ENCODE peak calls at places on chromosome 2, in seven cellular contexts. H is HepG2, A is HCT116, F is SK-N-SH, X is GM12878, K is K562, V is H1. S is an unnamed sample.
A peak's percentile ranks its signal among the peaks of the same experiment; 100 is the strongest.

GRCh38 chr2:235542728-235543125 is 48.9 kb downstream of the AGAP1 start:
- DNase-seq in K (no peak), A (no peak), H (peak; percentile 96), X (no peak), F (no peak), V (peak; percentile 59), S (peak; percentile 73)

GRCh38 chr2:14975401-14975800 is 342.9 kb downstream of the LRATD1 start:
- DNase-seq in X (no peak), V (no peak), H (no peak), A (no peak), K (no peak), F (no peak), S (no peak)

GRCh38 chr2:201149064-201149820 is 33.3 kb downstream of the CFLAR start:
- DNase-seq in F (no peak), H (peak; percentile 97), K (no peak), A (peak; percentile 77), V (no peak), X (no peak), S (no peak)

GRCh38 chr2:236657801-236658200 is 88.2 kb downstream of the ACKR3 start:
- DNase-seq in K (no peak), A (no peak), V (no peak), H (no peak), X (no peak), F (no peak), S (no peak)

GRCh38 chr2:69216535-69217332 is 170.3 kb downstream of the GFPT1 start:
- DNase-seq in X (no peak), A (no peak), V (no peak), F (peak; percentile 72), K (no peak), H (peak; percentile 100), S (no peak)

GRCh38 chr2:162677476-162677875 is 161.1 kb downstream of the KCNH7 start:
- DNase-seq in F (no peak), A (no peak), K (no peak), X (no peak), H (no peak), V (no peak), S (no peak)

GRCh38 chr2:99688699-99689098 is 198.9 kb upstream of the REV1 start:
- DNase-seq in A (no peak), X (no peak), K (no peak), F (no peak), H (no peak), V (no peak), S (peak; percentile 94)

GRCh38 chr2:239601880-239602279 is 201.1 kb upstream of the HDAC4 start:
- DNase-seq in V (no peak), H (no peak), A (no peak), K (no peak), X (no peak), F (no peak), S (no peak)

GRCh38 chr2:102839668-102840388 is 78.0 kb downstream of the TMEM182 start:
- DNase-seq in H (peak; percentile 35), A (peak; percentile 22), K (peak; percentile 54), X (peak; percentile 3), F (peak; percentile 40), V (peak; percentile 75), S (no peak)

GRCh38 chr2:59174536-59175243 is 933.6 kb upstream of the FANCL start:
- DNase-seq in X (no peak), K (peak; percentile 7), A (no peak), V (no peak), F (no peak), H (no peak), S (no peak)

GRCh38 chr2:151056870-151057269 is 204.8 kb downstream of the RBM43 start:
- DNase-seq in V (no peak), X (no peak), K (no peak), A (no peak), F (no peak), H (no peak), S (no peak)
- TF ChIP-seq JUND in V (no peak), X (no peak), K (no peak), A (no peak), F (peak; percentile 63), H (no peak), S (no peak)

GRCh38 chr2:40101076-40101688 is 322.1 kb upstream of the THUMPD2 start:
- DNase-seq in H (no peak), A (no peak), X (no peak), F (no peak), K (no peak), V (no peak), S (no peak)

GRCh38 chr2:40103590-40103989 is 324.5 kb upstream of the THUMPD2 start:
- DNase-seq in K (no peak), F (no peak), X (no peak), H (no peak), V (no peak), A (no peak), S (no peak)

GRCh38 chr2:40103163-40103562 is 324.1 kb upstream of the THUMPD2 start:
- DNase-seq in H (no peak), K (no peak), F (no peak), X (no peak), V (no peak), A (no peak), S (no peak)

GRCh38 chr2:40105593-40105992 is 326.5 kb upstream of the THUMPD2 start:
- DNase-seq in X (no peak), V (no peak), F (no peak), K (no peak), H (no peak), A (no peak), S (no peak)

DNA sequence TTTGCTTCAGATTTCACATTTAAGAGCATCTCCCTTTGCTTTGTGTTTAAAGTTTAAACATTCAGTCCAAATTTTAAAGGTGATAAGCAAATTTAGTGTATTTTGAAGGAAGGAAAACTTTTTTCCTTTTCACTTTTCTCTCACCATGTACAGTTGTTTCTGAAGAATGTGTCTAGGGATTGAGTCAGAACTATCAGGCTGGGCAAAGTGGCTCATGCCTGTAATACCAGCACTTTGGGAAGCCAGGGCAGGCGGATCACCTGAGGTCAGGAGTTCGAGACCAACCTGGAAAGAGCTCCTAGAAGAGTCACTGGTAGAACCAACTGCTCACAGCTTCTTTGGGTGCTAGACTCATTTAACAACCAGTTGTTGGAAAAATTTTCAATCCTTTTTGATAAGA is 327.0 kb upstream of the THUMPD2 start:
- DNase-seq in F (no peak), V (no peak), X (no peak), H (no peak), A (no peak), K (no peak), S (no peak)
- TF ChIP-seq JUND in F (no peak), V (no peak), X (no peak), H (no peak), A (no peak), K (no peak), S (no peak)

DNA sequence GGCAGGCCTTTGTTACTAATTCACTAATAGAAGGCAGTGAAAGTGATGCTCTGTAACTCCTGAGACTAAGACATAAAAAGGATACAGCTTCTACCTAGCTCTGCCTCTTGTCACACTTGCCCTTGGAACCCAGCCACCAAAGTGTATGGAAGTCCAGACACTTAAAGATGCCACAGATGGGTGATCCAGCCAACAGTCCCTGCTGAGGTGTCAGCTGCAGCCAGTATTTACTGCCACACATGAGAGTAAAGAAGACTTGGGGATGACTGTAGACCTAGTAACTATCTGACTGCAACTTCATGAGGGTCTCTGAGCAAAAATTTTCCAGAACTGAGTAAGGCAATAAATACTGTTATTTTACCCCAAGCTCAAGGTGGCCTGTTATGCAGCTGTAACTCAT is 8.8 kb downstream of the IMMT start:
- DNase-seq in V (no peak), X (no peak), H (no peak), F (no peak), A (no peak), K (no peak), S (no peak)
- TF ChIP-seq JUND in V (no peak), X (no peak), H (no peak), F (no peak), A (no peak), K (no peak), S (no peak)

GRCh38 chr2:209382775-209383174 is 41.1 kb upstream of the MAP2 start:
- DNase-seq in K (no peak), V (no peak), A (no peak), H (no peak), X (no peak), F (no peak), S (no peak)
- TF ChIP-seq JUND in K (no peak), V (no peak), A (no peak), H (no peak), X (no peak), F (no peak), S (no peak)

DNA sequence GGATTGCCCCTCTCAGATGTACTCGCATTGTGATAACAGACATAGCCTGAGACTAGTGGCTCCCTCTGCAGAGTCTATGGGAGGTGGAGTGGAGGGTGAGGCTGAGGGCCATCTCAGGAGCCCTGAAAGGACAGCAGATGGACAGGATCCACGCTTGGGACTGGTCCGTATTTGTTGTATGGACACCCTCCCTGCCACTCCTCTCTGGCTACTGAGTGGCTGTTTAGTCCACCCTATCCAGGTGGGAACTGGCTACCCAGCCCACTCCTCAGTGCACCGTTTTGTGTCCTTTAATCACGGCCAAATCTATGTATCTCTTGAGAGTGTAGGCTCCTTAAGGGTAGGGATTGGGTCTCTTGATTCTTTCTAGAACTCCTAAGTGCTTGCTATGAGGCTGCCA is 4.5 kb upstream of the GLI2 start:
- DNase-seq in A (no peak), K (no peak), X (no peak), V (peak; percentile 40), H (no peak), F (no peak), S (no peak)
- TF ChIP-seq JUND in A (no peak), K (no peak), X (no peak), V (no peak), H (no peak), F (no peak), S (no peak)

GRCh38 chr2:124209441-124209840 is 184.4 kb downstream of the CNTNAP5 start:
- DNase-seq in F (no peak), X (no peak), H (no peak), V (no peak), K (no peak), A (no peak), S (no peak)
- TF ChIP-seq JUND in F (no peak), X (no peak), H (no peak), V (no peak), K (no peak), A (no peak), S (no peak)

GRCh38 chr2:57698935-57699449 is 347.6 kb upstream of the VRK2 start:
- DNase-seq in H (no peak), K (no peak), A (no peak), V (no peak), X (no peak), F (no peak), S (no peak)
- TF ChIP-seq JUND in H (no peak), K (no peak), A (no peak), V (no peak), X (no peak), F (no peak), S (no peak)

DNA sequence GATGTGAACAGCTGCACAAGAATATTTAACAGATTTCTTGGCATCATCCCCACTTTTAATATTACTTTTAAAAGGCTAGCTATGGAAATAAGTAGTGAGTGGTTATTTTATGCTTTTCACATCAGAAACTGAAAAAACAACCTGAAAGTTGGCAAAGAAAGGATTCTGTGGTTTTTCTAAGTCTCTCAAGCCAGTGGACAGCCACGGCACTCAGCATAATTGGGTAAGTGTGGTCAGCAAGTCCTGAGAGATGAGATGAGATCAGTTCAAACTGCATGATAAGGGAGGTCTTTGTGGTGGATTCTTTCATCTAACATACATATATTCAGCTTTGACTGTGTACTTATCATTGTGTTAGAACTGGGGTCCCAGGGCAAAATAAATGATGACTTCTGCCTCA is 105.2 kb downstream of the LYPD6B start:
- DNase-seq in X (no peak), V (no peak), A (no peak), K (no peak), H (no peak), F (no peak), S (no peak)
- TF ChIP-seq JUND in X (no peak), V (no peak), A (no peak), K (no peak), H (no peak), F (no peak), S (no peak)

S was measured in T47D.